ENCODE peak calls at places on chromosomes 6 and 20, in ten cellular contexts. H is H1; V is activated CD4-positive, alpha-beta T cell treated with anti-CD3 and anti-CD28 coated beads for 1 hour; I is activated naive CD4-positive, alpha-beta T cell; F is left colon; W is NCI-H2081 treated with DMSO at 0.1 percent for 48 hours; R is T47D; X is neuronal stem cell; L is astrocyte; P is trophoblast cell. Z is an unnamed sample.

GRCh38 chr6:71289039-71289801 is 609 bp downstream of the OGFRL1 start:
- DNase-seq in V (no peak), W (no peak), H (peak), L (peak), P (peak), I (no peak), X (peak), F (peak), R (peak), Z (no peak)

GRCh38 chr6:144417686-144418085 is 132.6 kb downstream of the UTRN start:
- DNase-seq in R (no peak), H (no peak), X (no peak), L (no peak), W (no peak), V (no peak), I (no peak), F (no peak), P (no peak), Z (no peak)

GRCh38 chr20:38434310-38434741 is 802 bp downstream of the SNHG17 start:
- DNase-seq in I (peak), R (no peak), F (peak), V (peak), X (no peak), L (no peak), H (no peak), W (no peak), P (peak), Z (no peak)

GRCh38 chr20:35387334-35387733 is 24.4 kb downstream of the UQCC1 start:
- DNase-seq in F (no peak), W (no peak), R (no peak), L (peak), V (no peak), P (no peak), H (no peak), X (no peak), I (no peak), Z (no peak)

GRCh38 chr20:37897008-37897548 is 5.8 kb upstream of the VSTM2L start:
- DNase-seq in V (no peak), L (no peak), P (no peak), X (no peak), R (no peak), H (peak), W (no peak), F (no peak), I (no peak), Z (no peak)

GRCh38 chr20:38073307-38074010 is 39.9 kb downstream of the RPRD1B start:
- DNase-seq in L (peak), I (no peak), H (peak), W (no peak), P (peak), R (peak), X (peak), F (peak), V (no peak), Z (peak)

GRCh38 chr6:98514073-98514720 is 320.2 kb upstream of the POU3F2 start:
- DNase-seq in W (no peak), R (no peak), L (no peak), H (no peak), X (no peak), V (no peak), I (no peak), P (no peak), F (no peak), Z (no peak)

GRCh38 chr6:70863343-70863742 is 93.5 kb downstream of the B3GAT2 start:
- DNase-seq in V (no peak), X (no peak), F (no peak), R (no peak), I (no peak), P (no peak), W (no peak), L (no peak), H (no peak), Z (no peak)

GRCh38 chr6:132391391-132392291 is 9.6 kb downstream of the MOXD1 start:
- DNase-seq in W (no peak), V (no peak), I (no peak), X (peak), P (peak), L (peak), R (no peak), H (no peak), F (peak), Z (peak)

GRCh38 chr6:27736686-27737085 is 175.5 kb downstream of the OR2B2 start:
- DNase-seq in X (no peak), F (no peak), P (no peak), W (no peak), I (no peak), R (no peak), V (no peak), L (no peak), H (no peak), Z (no peak)

GRCh38 chr6:140572129-140572528 is 1197.7 kb upstream of the CITED2 start:
- DNase-seq in X (no peak), V (no peak), F (no peak), P (no peak), R (no peak), L (peak), H (no peak), I (no peak), W (no peak), Z (peak)

GRCh38 chr20:34993941-34994508 is 38.4 kb downstream of the MYH7B start:
- DNase-seq in P (no peak), H (no peak), R (no peak), X (no peak), V (no peak), L (no peak), W (no peak), F (no peak), I (no peak), Z (no peak)

GRCh38 chr6:157646012-157646411 is 177.0 kb upstream of the SNX9 start:
- DNase-seq in P (no peak), L (no peak), W (no peak), X (no peak), I (no peak), R (no peak), F (no peak), H (no peak), V (no peak), Z (no peak)

GRCh38 chr6:2986722-2987196 is 12.9 kb upstream of the NQO2 start:
- DNase-seq in H (no peak), P (peak), I (no peak), V (no peak), X (no peak), W (peak), F (no peak), R (no peak), L (peak), Z (peak)

GRCh38 chr6:10347561-10348327 is 67.1 kb downstream of the TFAP2A start:
- DNase-seq in I (no peak), X (no peak), H (no peak), V (no peak), W (no peak), L (peak), P (peak), R (no peak), F (no peak), Z (peak)

GRCh38 chr6:9485992-9486391 is 928.9 kb downstream of the TFAP2A start:
- DNase-seq in I (no peak), W (no peak), H (no peak), V (no peak), L (no peak), R (no peak), X (no peak), P (no peak), F (no peak), Z (no peak)

GRCh38 chr20:1462001-1462400 is 4.6 kb downstream of the NSFL1C start:
- DNase-seq in L (no peak), X (no peak), P (no peak), I (no peak), W (no peak), R (no peak), F (no peak), V (no peak), H (peak), Z (no peak)

Z was measured in AG09309.